ENCODE peak calls at places on chromosomes 6 and 20, in ten cellular contexts. V is stomach, T is breast epithelium, C is esophagus muscularis mucosa, X is K562, H is upper lobe of left lung, Z is HepG2, I is vagina, R is transverse colon, L is HCT116. E is an unnamed sample.
A peak's percentile ranks its signal among the peaks of the same experiment; 100 is the strongest.

GRCh38 chr20:57652865-57653545 is 32.8 kb upstream of the ZBP1 start:
- DNase-seq in V (peak; percentile 22), T (no peak), C (peak; percentile 70), X (no peak), H (no peak), Z (no peak), I (no peak), R (no peak), L (no peak), E (peak; percentile 71)

GRCh38 chr6:169082817-169083540 is 170.7 kb downstream of the THBS2 start:
- DNase-seq in V (no peak), T (no peak), C (peak; percentile 90), X (no peak), H (no peak), Z (no peak), I (no peak), R (no peak), L (no peak), E (no peak)

GRCh38 chr20:4060054-4060795 is 44.9 kb upstream of the RNF24 start:
- DNase-seq in V (peak; percentile 91), T (peak; percentile 81), C (no peak), X (no peak), H (peak; percentile 91), Z (no peak), I (no peak), R (peak; percentile 80), L (no peak), E (peak; percentile 85)

GRCh38 chr6:84284428-84285033 is 57.1 kb upstream of the CEP162 start:
- DNase-seq in V (no peak), T (no peak), C (no peak), X (peak; percentile 34), H (no peak), Z (peak; percentile 3), I (no peak), R (no peak), L (peak; percentile 10), E (no peak)

GRCh38 chr6:170290306-170291128 is at the start of gene DLL1:
- DNase-seq in V (peak; percentile 57), T (peak; percentile 39), C (no peak), X (no peak), H (no peak), Z (no peak), I (no peak), R (peak; percentile 40), L (no peak), E (peak; percentile 89)

GRCh38 chr20:61053487-61054277 is 198.4 kb upstream of the CDH4 start:
- DNase-seq in V (no peak), T (no peak), C (no peak), X (no peak), H (no peak), Z (no peak), I (no peak), R (no peak), L (no peak), E (no peak)

GRCh38 chr20:53216478-53216855 is 244.3 kb downstream of the TSHZ2 start:
- DNase-seq in V (no peak), T (no peak), C (no peak), X (no peak), H (no peak), Z (no peak), I (no peak), R (no peak), L (no peak), E (no peak)

GRCh38 chr6:77926198-77926752 is 273.4 kb downstream of the MEI4 start:
- DNase-seq in V (no peak), T (no peak), C (no peak), X (no peak), H (no peak), Z (peak; percentile 54), I (no peak), R (no peak), L (peak; percentile 37), E (no peak)

GRCh38 chr6:29376003-29376402 is 912 bp upstream of the OR12D3 start:
- DNase-seq in V (no peak), T (no peak), C (no peak), X (no peak), H (no peak), Z (peak; percentile 4), I (no peak), R (no peak), L (peak; percentile 19), E (no peak)

GRCh38 chr6:110446405-110446804 is 30.0 kb downstream of the SLC22A16 start:
- DNase-seq in V (no peak), T (no peak), C (no peak), X (no peak), H (no peak), Z (no peak), I (no peak), R (no peak), L (no peak), E (no peak)

GRCh38 chr6:137880633-137881521 is 13.8 kb downstream of the TNFAIP3 start:
- DNase-seq in V (no peak), T (no peak), C (no peak), X (no peak), H (no peak), Z (no peak), I (no peak), R (no peak), L (no peak), E (peak; percentile 75)

GRCh38 chr6:16505711-16506362 is 255.4 kb downstream of the ATXN1 start:
- DNase-seq in V (no peak), T (no peak), C (no peak), X (no peak), H (no peak), Z (no peak), I (no peak), R (peak; percentile 15), L (no peak), E (no peak)

GRCh38 chr6:132300323-132300949 is 100.8 kb downstream of the MOXD1 start:
- DNase-seq in V (peak; percentile 45), T (no peak), C (no peak), X (peak; percentile 23), H (no peak), Z (peak; percentile 37), I (no peak), R (peak; percentile 19), L (peak; percentile 40), E (no peak)

GRCh38 chr6:32637219-32637880 is at the start of gene HLA-DQA1:
- DNase-seq in V (no peak), T (no peak), C (no peak), X (no peak), H (peak; percentile 44), Z (no peak), I (no peak), R (no peak), L (no peak), E (peak; percentile 77)
- H3K27ac ChIP-seq in V (no peak within 1 kb of the TSS), T (no peak within 1 kb of the TSS), C (no peak within 1 kb of the TSS), X (no peak within 1 kb of the TSS), H (peak within 1 kb of the TSS; percentile 32), Z (no peak within 1 kb of the TSS), I (no peak within 1 kb of the TSS), R (no peak within 1 kb of the TSS), L (no peak within 1 kb of the TSS), E (peak within 1 kb of the TSS; percentile 79)

GRCh38 chr20:5658897-5659296 is 91.3 kb upstream of the SHLD1 start:
- DNase-seq in V (peak; percentile 29), T (peak; percentile 70), C (no peak), X (no peak), H (peak; percentile 77), Z (peak; percentile 71), I (no peak), R (peak; percentile 44), L (no peak), E (peak; percentile 82)
- TF ChIP-seq POLR2AphosphoS5 in V (peak; percentile 47), T (no peak), C (peak; percentile 28), X (no peak), H (no peak), Z (no peak), I (no peak), R (no peak), L (no peak), E (no peak)

GRCh38 chr6:12865782-12866181 is 149.2 kb downstream of the PHACTR1 start:
- DNase-seq in V (no peak), T (no peak), C (no peak), X (no peak), H (no peak), Z (no peak), I (no peak), R (no peak), L (no peak), E (no peak)

GRCh38 chr6:12865117-12865516 is 148.6 kb downstream of the PHACTR1 start:
- DNase-seq in V (no peak), T (no peak), C (no peak), X (no peak), H (no peak), Z (no peak), I (no peak), R (no peak), L (no peak), E (no peak)

GRCh38 chr6:12861603-12862002 is 145.0 kb downstream of the PHACTR1 start:
- DNase-seq in V (no peak), T (no peak), C (no peak), X (no peak), H (no peak), Z (no peak), I (no peak), R (no peak), L (no peak), E (no peak)

GRCh38 chr6:12870033-12870432 is 153.5 kb downstream of the PHACTR1 start:
- DNase-seq in V (no peak), T (no peak), C (no peak), X (no peak), H (no peak), Z (no peak), I (no peak), R (no peak), L (no peak), E (no peak)

DNA sequence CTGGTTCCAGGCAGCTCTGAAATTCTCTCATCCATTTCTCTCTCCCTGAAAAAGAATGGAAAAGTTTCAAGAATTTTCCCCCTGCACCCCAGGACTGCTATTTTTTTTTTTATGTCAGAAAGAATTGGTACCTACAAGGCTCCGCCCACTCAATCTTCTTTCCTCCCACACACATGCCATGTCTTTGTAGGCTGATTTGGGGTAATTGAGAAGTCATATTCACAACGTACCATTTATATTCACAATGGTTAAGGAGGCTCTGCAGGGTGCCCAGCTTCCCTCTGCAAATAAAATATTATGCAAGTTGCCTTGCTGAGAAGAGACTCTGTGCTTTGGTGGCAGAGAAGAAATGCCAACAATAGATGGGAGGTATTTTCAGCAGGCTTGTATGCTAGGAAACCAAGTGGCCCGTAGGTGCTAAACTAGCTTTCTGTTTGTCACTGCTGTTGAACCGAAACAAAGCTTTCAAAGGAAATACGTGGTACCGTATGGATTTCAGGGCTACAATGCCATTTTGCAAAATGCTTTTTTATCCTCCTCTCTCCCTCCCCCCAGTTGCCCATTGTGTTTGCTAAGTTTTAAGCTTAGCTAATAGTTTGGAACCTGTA is 150.0 kb downstream of the PHACTR1 start:
- DNase-seq in V (no peak), T (no peak), C (peak; percentile 26), X (no peak), H (no peak), Z (no peak), I (no peak), R (no peak), L (no peak), E (no peak)
- H3K27ac ChIP-seq in V (no peak overlapping the region), T (no peak overlapping the region), C (no peak overlapping the region), X (no peak overlapping the region), H (no peak overlapping the region), Z (no peak overlapping the region), I (no peak overlapping the region), R (no peak overlapping the region), L (no peak overlapping the region), E (no peak overlapping the region)

GRCh38 chr6:13272131-13273046 is 55.9 kb downstream of the TBC1D7 start:
- DNase-seq in V (peak; percentile 40), T (peak; percentile 20), C (no peak), X (peak; percentile 54), H (peak; percentile 82), Z (no peak), I (no peak), R (peak; percentile 69), L (no peak), E (peak; percentile 93)
- TF ChIP-seq POLR2AphosphoS5 in V (no peak), T (no peak), C (no peak), X (peak; percentile 65), H (peak; percentile 29), Z (no peak), I (no peak), R (no peak), L (no peak), E (peak; percentile 91)